ENCODE peak calls at places on chromosomes 3 and 15, in seven cellular contexts. G, C, W, H, I, U and X are unnamed samples.

GRCh38 chr15:75785771-75786563 is 57.3 kb upstream of the UBE2Q2 start:
- DNase-seq in G (no peak), I (no peak), C (no peak), U (no peak), W (no peak), H (peak; percentile 29), X (no peak)

GRCh38 chr15:77483426-77483825 is 62.7 kb downstream of the HMG20A start:
- DNase-seq in U (no peak), I (no peak), H (no peak), G (no peak), W (no peak), C (no peak), X (no peak)

GRCh38 chr15:81338422-81339007 is 14.6 kb upstream of the STARD5 start:
- DNase-seq in G (no peak), I (no peak), C (no peak), U (no peak), W (no peak), H (peak; percentile 68), X (no peak)

GRCh38 chr3:124168271-124168670 is 176.3 kb upstream of the ROPN1 start:
- DNase-seq in H (no peak), G (no peak), I (no peak), W (no peak), C (no peak), U (no peak), X (no peak)

GRCh38 chr3:155960060-155960459 is 89.6 kb downstream of the GMPS start:
- DNase-seq in W (no peak), I (no peak), U (no peak), H (no peak), C (no peak), G (no peak), X (no peak)

GRCh38 chr3:121152573-121152972 is 244.6 kb downstream of the STXBP5L start:
- DNase-seq in G (no peak), H (peak; percentile 40), U (no peak), W (no peak), C (no peak), I (peak; percentile 10), X (no peak)

GRCh38 chr3:187507905-187508304 is 139.7 kb downstream of the RTP4 start:
- DNase-seq in U (no peak), H (no peak), I (no peak), G (no peak), W (no peak), C (no peak), X (no peak)

GRCh38 chr3:29324180-29324651 is 43.3 kb downstream of the RBMS3 start:
- DNase-seq in U (peak; percentile 10), I (peak; percentile 46), G (no peak), C (no peak), H (peak; percentile 82), W (peak; percentile 16), X (no peak)

GRCh38 chr3:194573680-194574437 is 59.4 kb downstream of the TMEM44 start:
- DNase-seq in G (peak; percentile 56), W (no peak), U (peak; percentile 38), H (peak; percentile 70), I (peak; percentile 47), C (peak; percentile 43), X (peak; percentile 26)